ENCODE peak calls at places on chromosomes 2 and 18, in six cellular contexts. X is right lobe of liver, P is psoas muscle, W is thoracic aorta, U is IMR-90, G is SK-N-SH. D is an unnamed sample. For H3K4me1 and H3K27me3, the result is how much of the 10 kb centered on the place peaks cover.

GRCh38 chr2:234502285-234502918 is 5.5 kb upstream of the ARL4C start:
- DNase-seq in X (no peak), P (no peak), W (no peak), U (peak), G (no peak), D (no peak)

GRCh38 chr2:170375192-170375591 is 197.2 kb downstream of the MYO3B start:
- DNase-seq in X (no peak), P (no peak), W (no peak), U (no peak), G (no peak), D (no peak)

GRCh38 chr2:241410739-241411176 is 54.7 kb downstream of the FARP2 start:
- DNase-seq in X (no peak), P (no peak), W (no peak), U (peak), G (no peak), D (no peak)

GRCh38 chr18:596288-596881 is 403 bp upstream of the CLUL1 start:
- DNase-seq in X (peak), P (no peak), W (no peak), U (no peak), G (peak), D (no peak)

GRCh38 chr2:567865-568638 is 109.2 kb downstream of the TMEM18 start:
- DNase-seq in X (no peak), P (peak), W (no peak), U (no peak), G (no peak), D (no peak)

GRCh38 chr2:210309546-210310233 is 5.3 kb downstream of the MYL1 start:
- DNase-seq in X (no peak), P (no peak), W (no peak), U (no peak), G (no peak), D (no peak)

GRCh38 chr2:42903821-42904575 is 111.6 kb upstream of the HAAO start:
- DNase-seq in X (no peak), P (no peak), W (no peak), U (no peak), G (peak), D (no peak)

GRCh38 chr2:146321175-146321574 is 1523.7 kb upstream of the ACVR2A start:
- DNase-seq in X (no peak), P (no peak), W (no peak), U (peak), G (no peak), D (no peak)

GRCh38 chr2:181678744-181679543 is 1.4 kb downstream of the NEUROD1 start:
- DNase-seq in X (no peak), P (no peak), W (no peak), U (no peak), G (no peak), D (no peak)

GRCh38 chr2:75522543-75523312 is 38.0 kb downstream of the EVA1A start:
- DNase-seq in X (peak), P (no peak), W (no peak), U (no peak), G (no peak), D (no peak)

GRCh38 chr2:75525434-75526308 is 35.1 kb downstream of the EVA1A start:
- DNase-seq in X (no peak), P (no peak), W (no peak), U (peak), G (no peak), D (no peak)

GRCh38 chr2:75521225-75521872 is 39.4 kb downstream of the EVA1A start:
- DNase-seq in X (no peak), P (no peak), W (no peak), U (no peak), G (no peak), D (no peak)

GRCh38 chr2:75524276-75524911 is 36.3 kb downstream of the EVA1A start:
- DNase-seq in X (no peak), P (no peak), W (no peak), U (no peak), G (no peak), D (no peak)

GRCh38 chr2:75523313-75524275 is 37.1 kb downstream of the EVA1A start:
- DNase-seq in X (peak), P (no peak), W (no peak), U (peak), G (no peak), D (no peak)
- H3K27ac ChIP-seq in X (peak), P (no peak), W (no peak), U (no peak), G (peak), D (no peak)

GRCh38 chr18:48840491-48840877 is 110.3 kb downstream of the SMAD7 start:
- DNase-seq in X (no peak), P (no peak), W (no peak), U (no peak), G (no peak), D (no peak)
- H3K4me1 ChIP-seq in X (under half), P (under half), W (under half), U (under half), G (under half), D (half or more)

DNA sequence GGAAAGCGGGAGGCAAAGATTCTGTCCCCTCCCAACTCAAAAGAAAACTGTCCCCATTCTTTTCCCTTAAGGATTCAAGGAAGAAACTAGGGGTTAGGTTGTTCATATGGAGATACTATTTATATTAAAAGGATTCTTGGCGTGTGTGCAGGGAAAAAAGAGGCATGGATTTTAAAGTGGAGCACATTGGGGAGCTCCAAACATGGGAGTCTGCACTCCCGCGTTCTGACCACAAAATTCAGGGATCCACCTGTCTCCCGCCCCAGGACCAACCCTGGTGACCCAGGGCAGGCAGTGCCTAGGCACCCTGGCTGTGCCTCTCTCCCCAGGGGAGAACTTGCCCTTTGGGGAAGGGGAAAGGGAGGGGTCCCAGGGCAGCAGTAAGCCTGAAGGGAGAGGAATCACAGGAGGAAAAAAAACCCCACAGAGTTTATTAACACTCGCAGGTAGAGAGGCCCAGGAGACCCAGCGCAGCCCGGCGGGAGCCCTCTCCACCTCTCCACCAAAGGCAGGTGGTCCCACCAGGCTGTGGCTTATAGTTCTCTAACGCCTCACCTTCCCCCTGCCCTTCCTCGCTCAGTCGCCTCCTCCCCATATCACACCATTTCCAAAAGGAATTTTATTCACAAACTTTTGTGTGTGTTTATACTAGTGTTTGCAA is 2.2 kb downstream of the PTGR3 start:
- DNase-seq in X (no peak), P (no peak), W (no peak), U (no peak), G (no peak), D (no peak)
- H3K27me3 ChIP-seq in X (under half), P (under half), W (under half), U (under half), G (under half), D (under half)

GRCh38 chr2:237092506-237092905 is 6.8 kb downstream of the COPS8 start:
- DNase-seq in X (no peak), P (no peak), W (no peak), U (no peak), G (no peak), D (no peak)
- H3K27ac ChIP-seq in X (no peak), P (peak), W (no peak), U (peak), G (peak), D (no peak)

GRCh38 chr2:40386177-40386576 is 65.7 kb downstream of the SLC8A1 start:
- DNase-seq in X (no peak), P (no peak), W (no peak), U (no peak), G (no peak), D (no peak)
- H3K4me1 ChIP-seq in X (under half), P (under half), W (under half), U (under half), G (under half), D (under half)

GRCh38 chr2:68416081-68416675 is 50.9 kb downstream of the FBXO48 start:
- DNase-seq in X (no peak), P (no peak), W (no peak), U (no peak), G (no peak), D (no peak)
- H3K27me3 ChIP-seq in X (under half), P (under half), W (under half), U (under half), G (under half), D (under half)

DNA sequence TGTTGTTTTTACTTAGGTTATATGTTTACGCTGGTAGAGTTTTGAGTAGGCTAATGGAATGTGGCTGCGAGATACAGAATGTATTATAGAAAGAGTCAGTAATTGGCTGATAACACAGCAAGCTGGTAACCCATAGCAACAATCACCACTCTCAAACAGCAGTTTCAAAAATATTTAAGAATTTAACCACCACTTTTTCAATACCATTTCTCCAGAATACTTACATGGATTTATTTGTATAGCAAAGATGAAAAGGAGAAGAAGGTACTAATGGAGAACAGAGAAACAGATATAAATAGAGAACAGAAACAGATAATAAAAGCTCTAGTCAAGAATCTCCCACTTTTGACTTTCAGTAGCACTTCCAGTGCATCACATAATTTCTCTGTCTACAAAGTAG is 188.3 kb upstream of the SLC39A10 start:
- DNase-seq in X (no peak), P (no peak), W (no peak), U (peak), G (no peak), D (no peak)
- H3K27ac ChIP-seq in X (no peak), P (no peak), W (no peak), U (no peak), G (no peak), D (no peak)

GRCh38 chr2:203841654-203842053 is 25.9 kb upstream of the CTLA4 start:
- DNase-seq in X (no peak), P (no peak), W (no peak), U (no peak), G (no peak), D (no peak)
- H3K4me1 ChIP-seq in X (under half), P (under half), W (under half), U (under half), G (under half), D (under half)

DNA sequence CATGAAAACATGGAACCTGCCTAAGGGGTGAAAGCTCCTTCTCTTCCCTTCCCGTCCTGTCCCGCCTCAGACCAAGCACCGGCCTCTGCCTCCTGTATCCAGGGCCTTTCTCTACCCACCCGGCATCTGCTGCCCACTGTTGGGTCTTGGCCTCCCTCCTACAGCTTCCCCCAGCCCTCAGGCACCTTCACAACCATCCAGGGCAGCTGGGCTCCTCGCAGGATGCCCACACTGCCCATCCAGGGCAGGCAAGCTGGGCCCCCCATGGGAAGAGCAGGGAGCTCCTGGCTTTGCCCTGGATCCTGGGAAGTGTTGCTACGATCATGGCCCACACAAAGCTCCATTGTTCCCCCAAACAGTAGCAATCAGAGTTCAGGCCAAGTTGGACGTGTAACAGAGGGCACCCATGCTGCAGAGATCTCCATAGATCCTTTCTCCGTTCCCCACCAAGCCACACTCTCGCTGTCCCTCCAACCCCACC is 206.6 kb downstream of the NDUFA10 start:
- DNase-seq in X (no peak), P (no peak), W (no peak), U (no peak), G (no peak), D (no peak)
- H3K27me3 ChIP-seq in X (under half), P (under half), W (under half), U (under half), G (under half), D (under half)

GRCh38 chr2:215188078-215188477 is 49.7 kb upstream of the ABCA12 start:
- DNase-seq in X (no peak), P (no peak), W (no peak), U (no peak), G (no peak), D (no peak)
- H3K27ac ChIP-seq in X (no peak), P (no peak), W (no peak), U (no peak), G (no peak), D (no peak)

D was measured in effector memory CD4-positive, alpha-beta T cell.